ENCODE peak calls at places on chromosomes 7 and 10, in six cellular contexts. F is adrenal gland; Y is stimulated activated CD8-positive, alpha-beta memory T cell treated with anti-CD3 and anti-CD28 coated beads, Interleukin-7, amount 100 ng/mL, for 24 hours; W is endothelial cell; R is AG04450; T is posterior cingulate gyrus. S is an unnamed sample.
A peak's percentile ranks its signal among the peaks of the same experiment; 100 is the strongest.

GRCh38 chr7:13742719-13743640 is 246.5 kb downstream of the ETV1 start:
- DNase-seq in F (peak; percentile 36), Y (no peak), W (peak; percentile 37), R (peak; percentile 20), T (peak; percentile 37), S (peak; percentile 56)

GRCh38 chr7:148622887-148623585 is 32.5 kb downstream of the C7orf33 start:
- DNase-seq in F (no peak), Y (no peak), W (no peak), R (no peak), T (no peak), S (no peak)

GRCh38 chr10:131899695-131900349 is 986 bp upstream of the PPP2R2D start:
- DNase-seq in F (no peak), Y (no peak), W (peak; percentile 24), R (no peak), T (no peak), S (no peak)

GRCh38 chr10:122682522-122682921 is 17.1 kb downstream of the C10orf120 start:
- DNase-seq in F (no peak), Y (no peak), W (no peak), R (no peak), T (no peak), S (no peak)

GRCh38 chr7:26918241-26918640 is 53.9 kb upstream of the SKAP2 start:
- DNase-seq in F (no peak), Y (no peak), W (no peak), R (no peak), T (no peak), S (no peak)

GRCh38 chr7:30148951-30149459 is 14.2 kb downstream of the MTURN start:
- DNase-seq in F (no peak), Y (no peak), W (no peak), R (no peak), T (no peak), S (no peak)

GRCh38 chr7:27182861-27183681 is 2.0 kb downstream of the HOXA11 start:
- DNase-seq in F (peak; percentile 22), Y (no peak), W (no peak), R (no peak), T (peak; percentile 7), S (peak; percentile 8)

GRCh38 chr10:11058965-11059364 is 41.3 kb downstream of the CELF2 start:
- DNase-seq in F (no peak), Y (no peak), W (no peak), R (peak; percentile 38), T (no peak), S (no peak)

S was measured in body of pancreas.